ENCODE peak calls at places on chromosomes 5 and 9, in five cellular contexts. P is psoas muscle, Q is lower leg skin, H is Peyer's patch, U is thoracic aorta. V is an unnamed sample.

GRCh38 chr5:139181835-139182452 is 16.2 kb downstream of the SIL1 start:
- DNase-seq in P (no peak), Q (no peak), U (no peak), H (peak), V (no peak)

GRCh38 chr5:76345582-76345981 is 57.5 kb upstream of the IQGAP2 start:
- DNase-seq in U (no peak), Q (no peak), H (no peak), P (no peak), V (no peak)

GRCh38 chr5:168226012-168226411 is 65.4 kb upstream of the WWC1 start:
- DNase-seq in H (no peak), P (no peak), U (no peak), Q (no peak), V (no peak)

GRCh38 chr5:147751-148150 is 43.5 kb upstream of the LRRC14B start:
- DNase-seq in P (no peak), H (no peak), U (no peak), Q (no peak), V (no peak)

GRCh38 chr9:114735732-114736131 is 53.7 kb upstream of the TEX48 start:
- DNase-seq in U (no peak), P (no peak), Q (no peak), H (no peak), V (no peak)

GRCh38 chr5:109743770-109744212 is 54.1 kb downstream of the MAN2A1 start:
- DNase-seq in U (no peak), H (no peak), P (no peak), Q (no peak), V (no peak)

GRCh38 chr5:137254695-137255094 is 244.4 kb downstream of the SPOCK1 start:
- DNase-seq in H (no peak), U (no peak), P (no peak), Q (no peak), V (no peak)

GRCh38 chr5:43017438-43017820 is 22.7 kb downstream of the ANXA2R start:
- DNase-seq in H (peak), U (no peak), P (peak), Q (peak), V (no peak)

GRCh38 chr5:10760976-10761841 is at the start of gene DAP:
- DNase-seq in H (peak), U (no peak), Q (peak), P (peak), V (peak)

GRCh38 chr5:161414037-161414436 is 132.5 kb downstream of the GABRB2 start:
- DNase-seq in Q (no peak), U (no peak), P (no peak), H (no peak), V (no peak)

GRCh38 chr5:88503065-88503394 is 234.4 kb upstream of the TMEM161B start:
- DNase-seq in Q (no peak), H (no peak), U (no peak), P (no peak), V (no peak)

GRCh38 chr5:163846512-163846911 is 341.1 kb downstream of the MAT2B start:
- DNase-seq in U (no peak), H (no peak), Q (no peak), P (no peak), V (no peak)

GRCh38 chr5:68745459-68745858 is 348.4 kb upstream of the SLC30A5 start:
- DNase-seq in Q (no peak), P (no peak), H (no peak), U (no peak), V (no peak)

GRCh38 chr5:37494756-37495155 is 115.6 kb downstream of the WDR70 start:
- DNase-seq in Q (no peak), P (no peak), H (no peak), U (no peak), V (no peak)

GRCh38 chr9:98333703-98334582 is 78.5 kb upstream of the TBC1D2 start:
- DNase-seq in Q (peak), U (no peak), P (no peak), H (no peak), V (no peak)

GRCh38 chr9:111566234-111566633 is 33.2 kb downstream of the PTGR1 start:
- DNase-seq in P (no peak), U (no peak), H (no peak), Q (no peak), V (no peak)

GRCh38 chr5:7762267-7762666 is 88.7 kb downstream of the CFAP90 start:
- DNase-seq in U (no peak), H (no peak), Q (no peak), P (no peak), V (no peak)

GRCh38 chr5:40683351-40683750 is 3.6 kb downstream of the PTGER4 start:
- DNase-seq in U (no peak), P (no peak), H (no peak), Q (no peak), V (no peak)

GRCh38 chr5:135999396-136000139 is 29.2 kb upstream of the TGFBI start:
- DNase-seq in H (no peak), P (no peak), Q (no peak), U (no peak), V (no peak)

GRCh38 chr5:132677191-132677590 is 3.4 kb downstream of the IL4 start:
- DNase-seq in P (peak), U (peak), H (peak), Q (no peak), V (no peak)

GRCh38 chr5:59241119-59241518 is 652.4 kb downstream of the PDE4D start:
- DNase-seq in U (no peak), P (no peak), H (no peak), Q (no peak), V (no peak)

GRCh38 chr9:18185196-18185595 is 288.8 kb upstream of the ADAMTSL1 start:
- DNase-seq in P (no peak), U (no peak), Q (no peak), H (peak), V (no peak)

GRCh38 chr9:137150485-137151060 is 11.6 kb downstream of the GRIN1 start:
- DNase-seq in Q (no peak), H (peak), U (no peak), P (no peak), V (no peak)

GRCh38 chr5:150298701-150299451 is 3.8 kb downstream of the ARSI start:
- DNase-seq in U (no peak), P (no peak), H (no peak), Q (no peak), V (no peak)

GRCh38 chr5:119275873-119276214 is 80.0 kb upstream of the TNFAIP8 start:
- DNase-seq in P (no peak), Q (no peak), H (peak), U (no peak), V (no peak)

GRCh38 chr5:149030392-149030791 is 32.5 kb downstream of the SH3TC2 start:
- DNase-seq in U (no peak), Q (no peak), P (no peak), H (no peak), V (no peak)

GRCh38 chr9:35869621-35870216 is 482 bp downstream of the OR13J1 start:
- DNase-seq in P (no peak), U (no peak), H (no peak), Q (no peak), V (no peak)

GRCh38 chr9:69326261-69326660 is 1.2 kb downstream of the ENTREP1 start:
- DNase-seq in Q (no peak), P (no peak), U (no peak), H (no peak), V (no peak)

GRCh38 chr9:28839778-28840430 is 1266.6 kb upstream of the C9orf72 start:
- DNase-seq in H (no peak), U (no peak), Q (no peak), P (no peak), V (no peak)

GRCh38 chr5:132254321-132254977 is 3.0 kb upstream of the PDLIM4 start:
- DNase-seq in H (peak), P (peak), Q (peak), U (no peak), V (no peak)

GRCh38 chr5:179406031-179406681 is 60.9 kb upstream of the ADAMTS2 start:
- DNase-seq in Q (peak), P (no peak), U (no peak), H (no peak), V (no peak)

GRCh38 chr5:122736086-122736485 is 38.8 kb upstream of the SNX2 start:
- DNase-seq in Q (no peak), H (no peak), U (no peak), P (no peak), V (no peak)

GRCh38 chr5:139565411-139566305 is 4.5 kb downstream of the UBE2D2 start:
- DNase-seq in H (peak), Q (peak), U (no peak), P (no peak), V (no peak)

GRCh38 chr9:81822967-81823366 is 105.3 kb upstream of the SPATA31D4 start:
- DNase-seq in U (no peak), H (no peak), P (no peak), Q (no peak), V (no peak)

GRCh38 chr9:20526500-20527319 is 95.6 kb downstream of the MLLT3 start:
- DNase-seq in Q (no peak), U (no peak), P (no peak), H (no peak), V (no peak)

GRCh38 chr5:159031513-159031912 is 68.2 kb downstream of the EBF1 start:
- DNase-seq in U (no peak), Q (no peak), H (no peak), P (no peak), V (no peak)

GRCh38 chr9:99294850-99295461 is 72.9 kb downstream of the SEC61B start:
- DNase-seq in H (no peak), U (no peak), P (no peak), Q (no peak), V (no peak)

GRCh38 chr9:115134941-115135340 is 17.0 kb upstream of the TNC start:
- DNase-seq in H (no peak), P (no peak), Q (no peak), U (no peak), V (no peak)

GRCh38 chr5:72013741-72014703 is 93.3 kb upstream of the MAP1B start:
- DNase-seq in P (no peak), U (no peak), H (no peak), Q (no peak), V (no peak)

GRCh38 chr5:157816682-157817268 is 42.2 kb downstream of the CLINT1 start:
- DNase-seq in H (no peak), P (no peak), U (no peak), Q (no peak), V (no peak)
- TF ChIP-seq CTCF in H (peak), P (peak), U (peak), Q (no peak), V (no peak)

DNA sequence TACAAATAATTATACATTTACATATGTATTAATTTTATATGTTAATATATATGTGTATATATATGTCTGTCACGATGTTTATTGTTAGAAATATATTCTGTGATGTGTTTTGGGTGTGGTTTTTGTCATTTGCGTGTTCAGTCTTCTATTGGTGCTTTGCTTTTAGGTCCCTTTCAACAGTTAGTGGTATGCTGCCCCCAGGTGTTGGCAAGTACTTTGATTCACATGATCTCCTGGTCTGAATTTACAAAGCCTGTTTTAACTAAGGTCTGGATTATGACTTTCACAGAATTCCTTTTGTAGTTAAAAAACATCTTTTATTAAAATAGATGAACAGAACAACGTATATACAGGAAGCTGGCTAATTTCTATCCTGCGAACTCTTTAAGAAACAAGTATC is 271.5 kb downstream of the CCDC171 start:
- DNase-seq in Q (no peak), P (no peak), U (no peak), H (no peak), V (no peak)
- TF ChIP-seq CTCF in Q (no peak), P (no peak), U (no peak), H (no peak), V (no peak)

GRCh38 chr9:135419106-135419505 is 60.5 kb upstream of the PPP1R26 start:
- DNase-seq in H (no peak), U (no peak), Q (no peak), P (no peak), V (no peak)

GRCh38 chr9:135415586-135415985 is 64.0 kb upstream of the PPP1R26 start:
- DNase-seq in P (no peak), Q (peak), H (no peak), U (no peak), V (no peak)

GRCh38 chr9:135418161-135418560 is 61.4 kb upstream of the PPP1R26 start:
- DNase-seq in Q (no peak), P (no peak), U (no peak), H (no peak), V (no peak)

GRCh38 chr9:135414293-135414692 is 65.3 kb upstream of the PPP1R26 start:
- DNase-seq in H (no peak), U (no peak), Q (no peak), P (no peak), V (no peak)

DNA sequence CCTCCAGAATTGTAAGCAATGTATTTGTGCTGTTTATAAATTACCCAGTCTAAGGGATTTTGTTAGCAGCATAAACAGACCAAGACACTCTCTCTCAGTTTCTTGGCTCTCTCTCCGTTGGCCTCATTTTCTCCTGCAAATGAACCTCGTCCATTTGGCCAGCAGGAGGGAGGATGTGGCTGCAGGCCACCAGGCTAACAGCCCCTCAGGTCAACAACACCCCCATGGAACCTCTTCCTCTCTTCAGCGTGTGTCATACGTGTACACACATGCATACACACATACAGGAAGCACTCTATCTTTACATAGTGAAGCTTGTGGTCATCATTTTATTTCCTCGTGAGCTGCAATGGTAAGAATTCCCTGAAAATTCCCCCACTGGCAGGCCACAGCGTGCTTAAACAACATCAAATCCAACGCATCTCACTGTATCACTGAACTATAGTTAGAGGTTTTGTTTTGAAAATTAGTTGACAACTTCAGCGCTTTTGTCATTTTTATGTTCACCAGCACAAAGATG is 62.8 kb upstream of the PPP1R26 start:
- DNase-seq in H (no peak), U (no peak), Q (no peak), P (no peak), V (no peak)
- TF ChIP-seq CTCF in H (no peak), U (no peak), Q (no peak), P (no peak), V (no peak)

GRCh38 chr5:36392186-36392585 is 90.5 kb upstream of the RANBP3L start:
- DNase-seq in H (no peak), U (no peak), P (no peak), Q (no peak), V (no peak)
- TF ChIP-seq CTCF in H (no peak), U (no peak), P (no peak), Q (no peak), V (no peak)